ENCODE peak calls at places on chromosomes 16 and 17, in nine cellular contexts. One of them, this sample, is unnamed.

GRCh38 chr17:2837147-2837561 is 40.9 kb downstream of the RAP1GAP2 start:
- DNase-seq in ovary: no peak
- DNase-seq in uterus: no peak
- DNase-seq in psoas muscle: no peak
- DNase-seq in PC-9: no peak
- DNase-seq in mucosa of descending colon: no peak
- DNase-seq in A549: no peak
- DNase-seq in endothelial cell: no peak
- DNase-seq in BJ: no peak
- DNase-seq in this sample: no peak

GRCh38 chr17:80887639-80888175 is 103.9 kb upstream of the CHMP6 start:
- DNase-seq in ovary: no peak
- DNase-seq in uterus: no peak
- DNase-seq in psoas muscle: peak
- DNase-seq in PC-9: no peak
- DNase-seq in mucosa of descending colon: peak
- DNase-seq in A549: no peak
- DNase-seq in endothelial cell: no peak
- DNase-seq in BJ: no peak
- DNase-seq in this sample: no peak

GRCh38 chr17:80005360-80006338 is 30.0 kb downstream of the TBC1D16 start:
- DNase-seq in ovary: peak
- DNase-seq in uterus: no peak
- DNase-seq in psoas muscle: peak
- DNase-seq in PC-9: no peak
- DNase-seq in mucosa of descending colon: peak
- DNase-seq in A549: peak
- DNase-seq in endothelial cell: peak
- DNase-seq in BJ: no peak
- DNase-seq in this sample: no peak

GRCh38 chr17:36468903-36469635 is 17.4 kb upstream of the ZNHIT3 start:
- DNase-seq in ovary: no peak
- DNase-seq in uterus: no peak
- DNase-seq in psoas muscle: peak
- DNase-seq in PC-9: no peak
- DNase-seq in mucosa of descending colon: no peak
- DNase-seq in A549: no peak
- DNase-seq in endothelial cell: no peak
- DNase-seq in BJ: no peak
- DNase-seq in this sample: no peak

GRCh38 chr16:67399218-67399733 is 6.0 kb upstream of the TPPP3 start:
- DNase-seq in ovary: peak
- DNase-seq in uterus: no peak
- DNase-seq in psoas muscle: peak
- DNase-seq in PC-9: no peak
- DNase-seq in mucosa of descending colon: peak
- DNase-seq in A549: peak
- DNase-seq in endothelial cell: peak
- DNase-seq in BJ: no peak
- DNase-seq in this sample: no peak

GRCh38 chr17:5413682-5414081 is 5.8 kb downstream of the NUP88 start:
- DNase-seq in ovary: no peak
- DNase-seq in uterus: no peak
- DNase-seq in psoas muscle: no peak
- DNase-seq in PC-9: peak
- DNase-seq in mucosa of descending colon: no peak
- DNase-seq in A549: no peak
- DNase-seq in endothelial cell: no peak
- DNase-seq in BJ: peak
- DNase-seq in this sample: no peak

GRCh38 chr16:3737181-3737580 is 19.9 kb upstream of the TRAP1 start:
- DNase-seq in ovary: no peak
- DNase-seq in uterus: no peak
- DNase-seq in psoas muscle: no peak
- DNase-seq in PC-9: no peak
- DNase-seq in mucosa of descending colon: no peak
- DNase-seq in A549: no peak
- DNase-seq in endothelial cell: no peak
- DNase-seq in BJ: no peak
- DNase-seq in this sample: no peak

GRCh38 chr16:24950275-24950674 is 64.9 kb downstream of the ARHGAP17 start:
- DNase-seq in ovary: no peak
- DNase-seq in uterus: no peak
- DNase-seq in psoas muscle: no peak
- DNase-seq in PC-9: no peak
- DNase-seq in mucosa of descending colon: no peak
- DNase-seq in A549: no peak
- DNase-seq in endothelial cell: no peak
- DNase-seq in BJ: no peak
- DNase-seq in this sample: no peak

GRCh38 chr16:89695086-89695874 is 6.2 kb downstream of the SPATA2L start:
- DNase-seq in ovary: peak
- DNase-seq in uterus: no peak
- DNase-seq in psoas muscle: peak
- DNase-seq in PC-9: no peak
- DNase-seq in mucosa of descending colon: peak
- DNase-seq in A549: no peak
- DNase-seq in endothelial cell: no peak
- DNase-seq in BJ: no peak
- DNase-seq in this sample: no peak

GRCh38 chr17:78379134-78379497 is 667 bp downstream of the PGS1 start:
- DNase-seq in ovary: no peak
- DNase-seq in uterus: no peak
- DNase-seq in psoas muscle: no peak
- DNase-seq in PC-9: no peak
- DNase-seq in mucosa of descending colon: no peak
- DNase-seq in A549: no peak
- DNase-seq in endothelial cell: no peak
- DNase-seq in BJ: no peak
- DNase-seq in this sample: no peak

GRCh38 chr17:72632026-72632684 is 460.3 kb downstream of the SLC39A11 start:
- DNase-seq in ovary: no peak
- DNase-seq in uterus: no peak
- DNase-seq in psoas muscle: no peak
- DNase-seq in PC-9: no peak
- DNase-seq in mucosa of descending colon: peak
- DNase-seq in A549: peak
- DNase-seq in endothelial cell: no peak
- DNase-seq in BJ: no peak
- DNase-seq in this sample: no peak

GRCh38 chr17:42181851-42182207 is 887 bp upstream of the KCNH4 start:
- DNase-seq in ovary: no peak
- DNase-seq in uterus: no peak
- DNase-seq in psoas muscle: no peak
- DNase-seq in PC-9: no peak
- DNase-seq in mucosa of descending colon: no peak
- DNase-seq in A549: no peak
- DNase-seq in endothelial cell: no peak
- DNase-seq in BJ: no peak
- DNase-seq in this sample: no peak

GRCh38 chr17:1237471-1237870 is 32.8 kb upstream of the BHLHA9 start:
- DNase-seq in ovary: no peak
- DNase-seq in uterus: no peak
- DNase-seq in psoas muscle: no peak
- DNase-seq in PC-9: no peak
- DNase-seq in mucosa of descending colon: no peak
- DNase-seq in A549: no peak
- DNase-seq in endothelial cell: no peak
- DNase-seq in BJ: no peak
- DNase-seq in this sample: no peak

GRCh38 chr16:57409065-57409464 is 4.5 kb downstream of the CCL17 start:
- DNase-seq in ovary: no peak
- DNase-seq in uterus: no peak
- DNase-seq in psoas muscle: no peak
- DNase-seq in PC-9: no peak
- DNase-seq in mucosa of descending colon: no peak
- DNase-seq in A549: no peak
- DNase-seq in endothelial cell: no peak
- DNase-seq in BJ: no peak
- DNase-seq in this sample: no peak
- TF ChIP-seq CTCF in ovary: no peak
- TF ChIP-seq CTCF in uterus: no peak
- TF ChIP-seq CTCF in psoas muscle: no peak
- TF ChIP-seq CTCF in PC-9: no peak
- TF ChIP-seq CTCF in mucosa of descending colon: no peak
- TF ChIP-seq CTCF in A549: no peak
- TF ChIP-seq CTCF in endothelial cell: no peak
- TF ChIP-seq CTCF in BJ: no peak
- TF ChIP-seq CTCF in this sample: no peak

GRCh38 chr17:32253117-32253611 is 12.5 kb upstream of the RHBDL3 start:
- DNase-seq in ovary: peak
- DNase-seq in uterus: peak
- DNase-seq in psoas muscle: peak
- DNase-seq in PC-9: peak
- DNase-seq in mucosa of descending colon: peak
- DNase-seq in A549: peak
- DNase-seq in endothelial cell: peak
- DNase-seq in BJ: no peak
- DNase-seq in this sample: peak

GRCh38 chr17:32243712-32244111 is 21.9 kb upstream of the RHBDL3 start:
- DNase-seq in ovary: no peak
- DNase-seq in uterus: no peak
- DNase-seq in psoas muscle: no peak
- DNase-seq in PC-9: no peak
- DNase-seq in mucosa of descending colon: no peak
- DNase-seq in A549: no peak
- DNase-seq in endothelial cell: no peak
- DNase-seq in BJ: no peak
- DNase-seq in this sample: no peak

DNA sequence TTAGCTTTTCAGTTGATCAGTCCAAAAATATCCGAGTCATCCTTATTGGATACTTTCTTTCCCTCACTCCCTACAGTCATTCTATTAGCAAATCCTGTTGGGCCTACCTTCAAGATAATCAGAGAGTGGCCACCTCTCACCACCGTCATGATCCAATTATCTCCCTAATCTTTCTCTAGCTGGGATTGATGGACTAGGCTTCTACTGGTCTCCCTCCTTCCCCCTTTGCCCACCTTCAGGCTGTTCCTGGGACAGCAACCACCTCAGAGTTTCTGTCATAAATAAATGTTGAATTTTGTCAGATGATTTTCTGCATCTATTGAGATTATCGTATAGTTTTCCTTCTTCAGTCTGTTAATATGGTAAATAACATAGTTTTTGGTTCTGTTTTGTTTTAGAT is 16.2 kb upstream of the RHBDL3 start:
- DNase-seq in ovary: no peak
- DNase-seq in uterus: no peak
- DNase-seq in psoas muscle: no peak
- DNase-seq in PC-9: no peak
- DNase-seq in mucosa of descending colon: no peak
- DNase-seq in A549: no peak
- DNase-seq in endothelial cell: no peak
- DNase-seq in BJ: no peak
- DNase-seq in this sample: no peak
- TF ChIP-seq CTCF in ovary: no peak
- TF ChIP-seq CTCF in uterus: no peak
- TF ChIP-seq CTCF in psoas muscle: no peak
- TF ChIP-seq CTCF in PC-9: no peak
- TF ChIP-seq CTCF in mucosa of descending colon: no peak
- TF ChIP-seq CTCF in A549: no peak
- TF ChIP-seq CTCF in endothelial cell: no peak
- TF ChIP-seq CTCF in BJ: no peak
- TF ChIP-seq CTCF in this sample: no peak

GRCh38 chr16:58755989-58756649 is 22.0 kb upstream of the GOT2 start:
- DNase-seq in ovary: peak
- DNase-seq in uterus: peak
- DNase-seq in psoas muscle: peak
- DNase-seq in PC-9: peak
- DNase-seq in mucosa of descending colon: peak
- DNase-seq in A549: peak
- DNase-seq in endothelial cell: peak
- DNase-seq in BJ: no peak
- DNase-seq in this sample: peak
- TF ChIP-seq CTCF in ovary: no peak
- TF ChIP-seq CTCF in uterus: peak
- TF ChIP-seq CTCF in psoas muscle: peak
- TF ChIP-seq CTCF in PC-9: peak
- TF ChIP-seq CTCF in mucosa of descending colon: peak
- TF ChIP-seq CTCF in A549: peak
- TF ChIP-seq CTCF in endothelial cell: no peak
- TF ChIP-seq CTCF in BJ: peak
- TF ChIP-seq CTCF in this sample: peak

GRCh38 chr17:17144061-17144460 is 62.1 kb downstream of the PLD6 start:
- DNase-seq in ovary: no peak
- DNase-seq in uterus: no peak
- DNase-seq in psoas muscle: no peak
- DNase-seq in PC-9: no peak
- DNase-seq in mucosa of descending colon: no peak
- DNase-seq in A549: no peak
- DNase-seq in endothelial cell: no peak
- DNase-seq in BJ: no peak
- DNase-seq in this sample: no peak

GRCh38 chr17:17149520-17150449 is 56.3 kb downstream of the PLD6 start:
- DNase-seq in ovary: no peak
- DNase-seq in uterus: no peak
- DNase-seq in psoas muscle: no peak
- DNase-seq in PC-9: no peak
- DNase-seq in mucosa of descending colon: no peak
- DNase-seq in A549: no peak
- DNase-seq in endothelial cell: no peak
- DNase-seq in BJ: no peak
- DNase-seq in this sample: no peak

GRCh38 chr17:17144916-17145665 is 61.0 kb downstream of the PLD6 start:
- DNase-seq in ovary: no peak
- DNase-seq in uterus: no peak
- DNase-seq in psoas muscle: no peak
- DNase-seq in PC-9: no peak
- DNase-seq in mucosa of descending colon: no peak
- DNase-seq in A549: no peak
- DNase-seq in endothelial cell: no peak
- DNase-seq in BJ: no peak
- DNase-seq in this sample: no peak

GRCh38 chr17:17147821-17148220 is 58.3 kb downstream of the PLD6 start:
- DNase-seq in ovary: no peak
- DNase-seq in uterus: no peak
- DNase-seq in psoas muscle: no peak
- DNase-seq in PC-9: no peak
- DNase-seq in mucosa of descending colon: no peak
- DNase-seq in A549: no peak
- DNase-seq in endothelial cell: no peak
- DNase-seq in BJ: peak
- DNase-seq in this sample: no peak

DNA sequence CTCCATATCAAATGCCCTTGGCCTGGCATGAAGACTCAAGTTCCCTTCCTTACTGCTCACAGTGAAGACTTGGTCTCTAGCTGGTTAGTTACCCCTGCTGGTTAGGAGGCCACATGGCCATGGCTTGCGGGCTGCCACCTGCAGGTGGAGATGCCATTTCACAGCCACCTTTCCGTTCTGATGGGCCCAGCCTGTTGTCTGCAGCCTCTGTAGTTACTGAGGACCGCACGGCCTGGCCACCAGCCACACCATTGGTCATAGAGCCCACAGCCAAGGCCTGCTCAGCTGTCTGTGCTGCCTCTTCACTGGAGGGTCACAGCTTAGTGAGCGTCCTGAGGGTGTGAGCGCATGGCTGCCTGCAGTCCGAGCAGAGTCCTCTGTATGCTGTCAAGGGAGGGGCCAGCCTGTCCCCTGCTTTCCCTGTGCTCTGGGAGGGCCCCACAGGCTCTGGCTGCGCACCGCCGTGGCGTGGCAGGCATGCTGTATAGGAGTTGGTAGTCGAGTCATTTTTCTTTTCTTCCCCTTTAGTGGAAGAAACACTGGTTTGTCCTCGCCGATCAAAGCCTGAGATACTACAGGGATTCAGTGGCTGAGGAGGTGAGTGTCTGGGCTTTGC is 59.2 kb downstream of the PLD6 start:
- DNase-seq in ovary: no peak
- DNase-seq in uterus: no peak
- DNase-seq in psoas muscle: peak
- DNase-seq in PC-9: no peak
- DNase-seq in mucosa of descending colon: peak
- DNase-seq in A549: peak
- DNase-seq in endothelial cell: no peak
- DNase-seq in BJ: no peak
- DNase-seq in this sample: no peak
- TF ChIP-seq CTCF in ovary: no peak
- TF ChIP-seq CTCF in uterus: no peak
- TF ChIP-seq CTCF in psoas muscle: peak
- TF ChIP-seq CTCF in PC-9: peak
- TF ChIP-seq CTCF in mucosa of descending colon: no peak
- TF ChIP-seq CTCF in A549: peak
- TF ChIP-seq CTCF in endothelial cell: peak
- TF ChIP-seq CTCF in BJ: peak
- TF ChIP-seq CTCF in this sample: no peak